ENCODE peak calls at places on chromosomes 5 and 9, in six cellular contexts. D is endothelial cell of umbilical vein, J is IMR-90, I is fibroblast of lung, P is neural progenitor cell, E is GM23338. F is an unnamed sample. For H3K4me1 and H4K20me1, the result is how much of the 10 kb centered on the place peaks cover.

GRCh38 chr9:97845130-97845529 is 7.9 kb upstream of the FOXE1 start:
- DNase-seq in D (no peak), J (peak), I (no peak), P (no peak), E (no peak), F (peak)

GRCh38 chr9:110531776-110532175 is 47.8 kb downstream of the SVEP1 start:
- DNase-seq in D (peak), J (peak), I (peak), P (no peak), E (no peak), F (no peak)

GRCh38 chr9:131625848-131626670 is 80.7 kb downstream of the PRRT1B start:
- DNase-seq in D (peak), J (peak), I (no peak), P (no peak), E (no peak), F (no peak)

GRCh38 chr9:72364679-72365524 is at the start of gene ZFAND5:
- DNase-seq in D (peak), J (peak), I (peak), P (peak), E (peak), F (peak)

GRCh38 chr5:81165493-81166119 is 67.5 kb upstream of the CKMT2 start:
- DNase-seq in D (peak), J (peak), I (peak), P (peak), E (peak), F (peak)

GRCh38 chr5:136197462-136198142 is 4.6 kb upstream of the SMIM32 start:
- DNase-seq in D (no peak), J (no peak), I (no peak), P (no peak), E (no peak), F (peak)

GRCh38 chr5:32100903-32101302 is 73.2 kb downstream of the GOLPH3 start:
- DNase-seq in D (no peak), J (no peak), I (no peak), P (no peak), E (no peak), F (no peak)

GRCh38 chr9:29214702-29215248 is 1641.5 kb upstream of the C9orf72 start:
- DNase-seq in D (no peak), J (no peak), I (no peak), P (peak), E (peak), F (peak)

GRCh38 chr5:53549792-53550191 is 10.6 kb upstream of the NDUFS4 start:
- DNase-seq in D (no peak), J (no peak), I (no peak), P (no peak), E (no peak), F (no peak)

GRCh38 chr5:20050262-20050661 is 62.3 kb upstream of the CDH18 start:
- DNase-seq in D (no peak), J (no peak), I (no peak), P (no peak), E (no peak), F (no peak)

GRCh38 chr9:75229605-75230332 is 141.5 kb downstream of the OSTF1 start:
- DNase-seq in D (peak), J (no peak), I (no peak), P (no peak), E (peak), F (peak)

GRCh38 chr9:88741335-88741734 is 206.4 kb downstream of the NXNL2 start:
- DNase-seq in D (no peak), J (no peak), I (no peak), P (peak), E (peak), F (no peak)

GRCh38 chr5:55320571-55320970 is 12.8 kb downstream of the MTREX start:
- DNase-seq in D (no peak), J (no peak), I (peak), P (no peak), E (no peak), F (no peak)

GRCh38 chr5:42953061-42953460 is 87.1 kb downstream of the ANXA2R start:
- DNase-seq in D (peak), J (peak), I (peak), P (no peak), E (no peak), F (no peak)

GRCh38 chr5:100772548-100772947 is 130.5 kb downstream of the ST8SIA4 start:
- DNase-seq in D (no peak), J (no peak), I (no peak), P (peak), E (peak), F (no peak)

GRCh38 chr5:147177125-147177840 is 57.5 kb upstream of the STK32A start:
- DNase-seq in D (no peak), J (peak), I (no peak), P (no peak), E (no peak), F (no peak)

GRCh38 chr9:130117816-130118632 is 54.2 kb upstream of the NCS1 start:
- DNase-seq in D (peak), J (peak), I (peak), P (no peak), E (no peak), F (peak)

GRCh38 chr5:140337880-140338279 is 8.5 kb downstream of the HBEGF start:
- DNase-seq in D (no peak), J (no peak), I (no peak), P (no peak), E (no peak), F (peak)

GRCh38 chr5:35031276-35031675 is 16.5 kb downstream of the AGXT2 start:
- DNase-seq in D (no peak), J (peak), I (no peak), P (no peak), E (peak), F (no peak)

GRCh38 chr9:113624721-113625120 is 161.2 kb downstream of the RGS3 start:
- DNase-seq in D (no peak), J (peak), I (no peak), P (no peak), E (no peak), F (peak)

GRCh38 chr9:113622600-113623400 is 159.3 kb downstream of the RGS3 start:
- DNase-seq in D (peak), J (peak), I (peak), P (no peak), E (peak), F (peak)

GRCh38 chr9:113625456-113625855 is 161.9 kb downstream of the RGS3 start:
- DNase-seq in D (no peak), J (no peak), I (no peak), P (no peak), E (no peak), F (no peak)

GRCh38 chr9:113622038-113622437 is 158.5 kb downstream of the RGS3 start:
- DNase-seq in D (no peak), J (no peak), I (no peak), P (no peak), E (no peak), F (no peak)

GRCh38 chr9:113623851-113624485 is 160.4 kb downstream of the RGS3 start:
- DNase-seq in D (no peak), J (no peak), I (no peak), P (no peak), E (no peak), F (no peak)
- H3K4me1 ChIP-seq in D (under half), J (under half), I (under half), P (under half), E (under half), F (under half)

GRCh38 chr5:132325691-132326090 is 31.5 kb downstream of the SLC22A4 start:
- DNase-seq in D (no peak), J (no peak), I (no peak), P (no peak), E (peak), F (no peak)

GRCh38 chr5:132319975-132320374 is 25.8 kb downstream of the SLC22A4 start:
- DNase-seq in D (no peak), J (no peak), I (no peak), P (no peak), E (no peak), F (no peak)

GRCh38 chr5:132321109-132321721 is 27.0 kb downstream of the SLC22A4 start:
- DNase-seq in D (no peak), J (no peak), I (no peak), P (no peak), E (no peak), F (no peak)

GRCh38 chr5:132323202-132323601 is 29.0 kb downstream of the SLC22A4 start:
- DNase-seq in D (no peak), J (no peak), I (no peak), P (no peak), E (no peak), F (no peak)

GRCh38 chr5:132322266-132322665 is 28.1 kb downstream of the SLC22A4 start:
- DNase-seq in D (no peak), J (no peak), I (no peak), P (peak), E (peak), F (no peak)
- TF ChIP-seq CTCF in D (no peak), J (no peak), I (no peak), P (no peak), E (no peak), F (no peak)

GRCh38 chr5:132489051-132489770 is 1.4 kb downstream of the IRF1 start:
- DNase-seq in D (no peak), J (no peak), I (no peak), P (no peak), E (no peak), F (no peak)
- H4K20me1 ChIP-seq in D (under half), J (under half), I (under half), P (under half), E (under half), F (under half)

DNA sequence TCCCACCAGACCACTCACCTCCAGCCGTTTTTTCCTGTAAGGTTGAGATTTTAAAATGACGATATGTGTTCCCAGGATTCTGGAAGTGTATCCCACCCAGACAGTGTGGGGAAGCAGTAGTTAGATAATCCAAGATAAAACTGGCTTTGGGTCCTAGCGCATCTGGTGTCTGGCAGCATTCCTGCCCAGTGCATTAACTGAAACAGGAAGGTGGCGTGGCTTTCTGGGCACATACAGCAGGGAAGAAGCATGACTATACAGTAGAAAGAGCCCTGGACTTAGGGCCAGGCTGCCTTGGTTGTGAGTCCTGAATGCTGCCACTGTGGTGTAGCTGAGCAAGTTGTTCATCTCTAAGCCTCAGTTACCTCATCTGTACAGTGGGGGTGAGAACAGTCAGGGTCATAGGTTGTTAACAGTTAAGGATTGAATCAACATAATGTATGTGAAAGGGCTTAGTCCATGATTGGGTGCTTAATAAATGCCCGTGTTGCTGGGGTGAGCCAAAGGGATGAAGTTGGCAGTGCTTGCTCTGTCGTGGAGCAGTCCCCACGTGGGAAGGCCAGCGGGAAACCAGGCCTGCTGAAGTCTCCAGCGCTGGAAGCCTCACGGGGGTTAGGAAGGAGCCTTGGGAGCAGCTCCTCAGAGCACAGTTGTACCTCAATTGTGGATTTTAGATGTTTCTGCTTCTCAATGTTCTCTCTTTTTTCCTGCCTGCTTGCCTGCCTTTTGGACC is 18.0 kb downstream of the CLTA start:
- DNase-seq in D (peak), J (no peak), I (no peak), P (no peak), E (no peak), F (no peak)
- H3K4me1 ChIP-seq in D (under half), J (under half), I (under half), P (under half), E (under half), F (under half)

DNA sequence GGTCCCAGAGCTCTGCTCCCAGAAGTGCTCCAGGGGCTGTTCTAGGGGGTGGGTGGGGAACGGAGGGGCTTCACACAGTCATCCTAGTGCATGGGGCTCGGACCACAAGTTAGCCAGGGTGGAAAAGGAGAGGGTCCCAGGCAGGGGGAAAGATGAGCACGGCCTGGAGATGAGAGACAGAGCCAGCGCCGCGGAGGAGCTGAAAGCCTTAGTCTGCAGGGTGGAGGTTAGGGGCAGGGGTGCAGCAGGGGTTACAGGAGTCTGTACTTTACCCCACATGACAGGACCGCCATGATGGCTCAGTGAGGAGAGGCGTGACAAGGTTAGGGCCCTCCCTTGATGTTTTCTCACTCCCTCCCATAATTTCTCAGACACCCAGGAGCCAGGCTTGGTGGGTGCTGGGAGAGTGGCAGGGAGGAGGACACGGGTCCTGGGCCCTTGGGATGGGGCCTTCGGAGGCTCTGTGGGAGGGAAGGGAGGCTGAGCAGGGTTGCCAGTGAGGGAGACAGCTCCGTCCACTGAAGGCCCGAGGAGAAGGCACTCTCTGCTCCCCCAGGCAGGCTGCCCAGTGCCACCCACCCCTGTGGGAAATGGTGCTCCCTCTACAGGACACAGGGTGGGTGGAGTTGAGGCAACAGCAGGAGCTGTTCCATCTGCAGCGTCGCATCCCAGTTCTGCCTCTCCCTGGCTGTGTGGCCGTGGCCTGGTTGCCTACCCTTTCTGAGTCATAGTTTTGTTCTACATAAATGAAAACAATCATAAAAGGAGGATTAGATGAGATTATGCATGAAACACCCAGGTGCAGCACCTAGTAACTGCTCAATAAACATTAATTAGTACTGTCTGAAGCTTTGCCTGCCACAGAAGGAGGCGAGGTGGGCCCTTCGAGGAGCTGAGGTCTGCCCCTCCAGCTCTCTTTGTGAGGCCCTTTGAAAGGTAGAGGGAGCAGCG is 66.2 kb downstream of the NDST1 start:
- DNase-seq in D (no peak), J (no peak), I (no peak), P (no peak), E (no peak), F (no peak)
- TF ChIP-seq CTCF in D (peak), J (peak), I (peak), P (peak), E (peak), F (no peak)

GRCh38 chr9:134141906-134142305 is 6.0 kb downstream of the WDR5 start:
- DNase-seq in D (no peak), J (no peak), I (no peak), P (no peak), E (no peak), F (no peak)
- H4K20me1 ChIP-seq in D (under half), J (under half), I (under half), P (half or more), E (under half), F (under half)

GRCh38 chr5:154824070-154824469 is 26.3 kb downstream of the FAXDC2 start:
- DNase-seq in D (no peak), J (no peak), I (no peak), P (no peak), E (no peak), F (no peak)
- H3K4me1 ChIP-seq in D (under half), J (under half), I (under half), P (under half), E (under half), F (under half)

DNA sequence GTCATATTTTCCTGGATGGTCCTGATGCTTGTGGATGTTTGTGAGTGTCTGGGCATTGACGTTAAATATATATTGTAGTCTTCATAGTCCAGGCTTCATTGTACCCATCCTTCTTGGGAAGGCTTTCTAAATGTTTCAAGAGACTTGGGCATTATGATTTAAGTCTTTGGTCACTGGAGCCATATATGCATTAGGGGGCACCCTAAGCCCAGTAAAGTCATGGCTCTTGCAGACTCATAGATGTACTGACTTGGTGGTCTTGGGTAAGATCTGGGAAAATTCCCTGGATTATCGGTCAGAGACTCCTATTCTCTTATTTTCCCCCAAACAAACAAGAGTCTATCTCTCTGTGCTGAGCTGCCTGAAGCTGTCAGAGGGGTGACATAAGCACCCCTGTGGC is 271.1 kb downstream of the TRIM36 start:
- DNase-seq in D (no peak), J (no peak), I (no peak), P (peak), E (peak), F (no peak)
- TF ChIP-seq CTCF in D (no peak), J (no peak), I (no peak), P (peak), E (peak), F (no peak)

F was measured in mammary epithelial cell.